ENCODE peak calls at places on chromosome 14, in seven cellular contexts. One of them, this sample, is unnamed.

GRCh38 chr14:99685061-99685995 is 1.2 kb downstream of the CYP46A1 start:
- DNase-seq in aorta: peak
- DNase-seq in GM12865: no peak
- DNase-seq in GM06990: no peak
- DNase-seq in testis: no peak
- DNase-seq in mesenchymal stem cell: no peak
- DNase-seq in WERI-Rb-1: peak
- DNase-seq in this sample: no peak

GRCh38 chr14:68088463-68088862 is 268.9 kb downstream of the RAD51B start:
- DNase-seq in aorta: no peak
- DNase-seq in GM12865: no peak
- DNase-seq in mesenchymal stem cell: no peak
- DNase-seq in testis: no peak
- DNase-seq in WERI-Rb-1: no peak
- DNase-seq in GM06990: no peak
- DNase-seq in this sample: peak

GRCh38 chr14:68363841-68364711 is 428.8 kb downstream of the ZFP36L1 start:
- DNase-seq in WERI-Rb-1: peak
- DNase-seq in GM06990: no peak
- DNase-seq in testis: no peak
- DNase-seq in aorta: peak
- DNase-seq in mesenchymal stem cell: peak
- DNase-seq in GM12865: no peak
- DNase-seq in this sample: peak

GRCh38 chr14:73253721-73254120 is 16.4 kb downstream of the PAPLN start:
- DNase-seq in aorta: peak
- DNase-seq in mesenchymal stem cell: no peak
- DNase-seq in GM06990: no peak
- DNase-seq in testis: no peak
- DNase-seq in GM12865: no peak
- DNase-seq in WERI-Rb-1: no peak
- DNase-seq in this sample: no peak

GRCh38 chr14:63656194-63656593 is 14.5 kb upstream of the WDR89 start:
- DNase-seq in aorta: no peak
- DNase-seq in GM12865: no peak
- DNase-seq in GM06990: no peak
- DNase-seq in mesenchymal stem cell: no peak
- DNase-seq in testis: no peak
- DNase-seq in WERI-Rb-1: no peak
- DNase-seq in this sample: no peak

GRCh38 chr14:60590907-60591510 is 58.3 kb downstream of the SIX1 start:
- DNase-seq in aorta: no peak
- DNase-seq in GM06990: no peak
- DNase-seq in testis: no peak
- DNase-seq in mesenchymal stem cell: no peak
- DNase-seq in GM12865: no peak
- DNase-seq in WERI-Rb-1: no peak
- DNase-seq in this sample: no peak

GRCh38 chr14:55339770-55340169 is 68.5 kb downstream of the FBXO34 start:
- DNase-seq in GM12865: peak
- DNase-seq in GM06990: no peak
- DNase-seq in WERI-Rb-1: no peak
- DNase-seq in mesenchymal stem cell: no peak
- DNase-seq in testis: no peak
- DNase-seq in aorta: no peak
- DNase-seq in this sample: no peak

GRCh38 chr14:39474416-39474911 is 42.2 kb upstream of the FBXO33 start:
- DNase-seq in mesenchymal stem cell: no peak
- DNase-seq in aorta: no peak
- DNase-seq in GM12865: peak
- DNase-seq in GM06990: peak
- DNase-seq in testis: no peak
- DNase-seq in WERI-Rb-1: no peak
- DNase-seq in this sample: no peak

GRCh38 chr14:104557766-104558165 is 21.8 kb upstream of the C14orf180 start:
- DNase-seq in WERI-Rb-1: peak
- DNase-seq in aorta: peak
- DNase-seq in mesenchymal stem cell: no peak
- DNase-seq in GM06990: no peak
- DNase-seq in testis: no peak
- DNase-seq in GM12865: no peak
- DNase-seq in this sample: no peak

GRCh38 chr14:24298892-24299254 is 707 bp downstream of the DHRS1 start:
- DNase-seq in GM06990: no peak
- DNase-seq in WERI-Rb-1: peak
- DNase-seq in aorta: no peak
- DNase-seq in GM12865: no peak
- DNase-seq in testis: no peak
- DNase-seq in mesenchymal stem cell: peak
- DNase-seq in this sample: no peak
- H3K4me3 ChIP-seq in GM06990: peak
- H3K4me3 ChIP-seq in WERI-Rb-1: peak
- H3K4me3 ChIP-seq in aorta: peak
- H3K4me3 ChIP-seq in GM12865: peak
- H3K4me3 ChIP-seq in testis: peak
- H3K4me3 ChIP-seq in mesenchymal stem cell: peak
- H3K4me3 ChIP-seq in this sample: peak

DNA sequence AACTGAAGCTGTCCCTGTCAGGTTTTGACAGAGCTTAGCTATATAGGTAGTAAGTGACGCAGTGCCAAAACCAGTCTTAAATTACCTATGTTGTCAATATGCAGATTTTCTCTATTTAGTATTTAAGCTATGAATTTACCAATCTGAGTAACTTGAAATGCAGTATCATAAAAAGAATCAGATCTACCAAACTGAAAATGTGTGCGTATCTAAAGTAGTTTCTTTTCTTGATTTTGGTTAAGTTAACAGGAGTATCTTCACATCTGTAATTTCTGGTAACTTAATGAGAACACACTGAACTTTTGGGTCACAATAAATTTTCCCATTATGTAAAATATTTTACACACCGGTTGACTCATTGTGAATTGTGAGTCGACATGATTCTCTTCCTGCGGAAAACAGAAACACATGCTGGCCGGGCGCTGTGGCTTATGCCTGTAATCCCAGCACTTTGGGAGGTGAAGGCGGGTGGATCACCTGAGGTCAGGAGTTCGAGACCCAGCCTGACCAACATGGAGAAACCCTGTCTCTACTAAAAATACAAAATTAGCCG is 45.1 kb downstream of the TRAF3 start:
- DNase-seq in aorta: no peak
- DNase-seq in WERI-Rb-1: no peak
- DNase-seq in GM06990: peak
- DNase-seq in mesenchymal stem cell: no peak
- DNase-seq in GM12865: peak
- DNase-seq in testis: no peak
- DNase-seq in this sample: no peak
- H3K4me3 ChIP-seq in aorta: no peak
- H3K4me3 ChIP-seq in WERI-Rb-1: no peak
- H3K4me3 ChIP-seq in GM06990: peak
- H3K4me3 ChIP-seq in mesenchymal stem cell: no peak
- H3K4me3 ChIP-seq in GM12865: peak
- H3K4me3 ChIP-seq in testis: no peak
- H3K4me3 ChIP-seq in this sample: no peak

GRCh38 chr14:76957224-76957881 is 71.2 kb downstream of the IRF2BPL start:
- DNase-seq in testis: no peak
- DNase-seq in aorta: no peak
- DNase-seq in mesenchymal stem cell: peak
- DNase-seq in GM12865: no peak
- DNase-seq in GM06990: no peak
- DNase-seq in WERI-Rb-1: no peak
- DNase-seq in this sample: no peak
- H3K4me3 ChIP-seq in testis: no peak
- H3K4me3 ChIP-seq in aorta: no peak
- H3K4me3 ChIP-seq in mesenchymal stem cell: no peak
- H3K4me3 ChIP-seq in GM12865: peak
- H3K4me3 ChIP-seq in GM06990: peak
- H3K4me3 ChIP-seq in WERI-Rb-1: no peak
- H3K4me3 ChIP-seq in this sample: no peak

GRCh38 chr14:74855021-74855420 is 20.9 kb downstream of the PROX2 start:
- DNase-seq in aorta: no peak
- DNase-seq in testis: no peak
- DNase-seq in GM06990: no peak
- DNase-seq in WERI-Rb-1: no peak
- DNase-seq in GM12865: no peak
- DNase-seq in mesenchymal stem cell: no peak
- DNase-seq in this sample: no peak

GRCh38 chr14:74853581-74853980 is 22.4 kb downstream of the PROX2 start:
- DNase-seq in mesenchymal stem cell: no peak
- DNase-seq in aorta: no peak
- DNase-seq in WERI-Rb-1: no peak
- DNase-seq in GM06990: no peak
- DNase-seq in GM12865: no peak
- DNase-seq in testis: no peak
- DNase-seq in this sample: no peak

GRCh38 chr14:74856366-74856765 is 19.6 kb downstream of the PROX2 start:
- DNase-seq in WERI-Rb-1: no peak
- DNase-seq in testis: no peak
- DNase-seq in mesenchymal stem cell: no peak
- DNase-seq in GM12865: no peak
- DNase-seq in aorta: no peak
- DNase-seq in GM06990: no peak
- DNase-seq in this sample: no peak

GRCh38 chr14:74855945-74856344 is 20.0 kb downstream of the PROX2 start:
- DNase-seq in GM06990: no peak
- DNase-seq in WERI-Rb-1: no peak
- DNase-seq in mesenchymal stem cell: no peak
- DNase-seq in GM12865: no peak
- DNase-seq in aorta: no peak
- DNase-seq in testis: no peak
- DNase-seq in this sample: no peak

DNA sequence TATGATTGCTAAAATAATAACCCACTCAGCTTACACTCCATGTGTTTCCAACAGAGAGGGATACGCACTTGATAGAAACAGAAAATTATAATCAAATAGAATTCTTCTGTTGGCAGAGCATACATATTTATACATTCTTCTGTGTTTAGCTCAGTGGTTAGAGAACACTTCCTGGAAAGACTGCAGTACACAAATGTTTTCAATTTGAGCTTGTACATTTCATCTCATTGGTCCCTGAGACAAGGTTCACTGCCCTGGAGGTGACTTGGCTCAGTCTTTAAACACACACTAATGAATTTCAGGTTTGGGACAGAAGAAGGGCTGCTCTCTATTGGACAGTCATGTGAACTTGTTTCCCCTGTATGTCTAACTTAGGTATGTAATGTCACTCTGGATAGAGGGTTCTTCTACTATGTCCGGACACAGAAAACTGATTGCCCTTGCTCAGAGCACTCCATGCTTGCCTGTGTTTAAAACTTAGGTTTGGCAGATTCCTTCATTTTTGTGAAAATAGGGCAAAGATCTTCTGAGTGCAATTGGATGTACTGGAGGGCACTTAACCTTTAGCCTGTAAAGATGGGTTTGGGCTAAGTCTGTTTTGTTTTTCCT is 22.9 kb downstream of the PROX2 start:
- DNase-seq in mesenchymal stem cell: peak
- DNase-seq in WERI-Rb-1: no peak
- DNase-seq in testis: no peak
- DNase-seq in GM06990: no peak
- DNase-seq in GM12865: no peak
- DNase-seq in aorta: no peak
- DNase-seq in this sample: no peak
- H3K4me3 ChIP-seq in mesenchymal stem cell: peak
- H3K4me3 ChIP-seq in WERI-Rb-1: no peak
- H3K4me3 ChIP-seq in testis: no peak
- H3K4me3 ChIP-seq in GM06990: no peak
- H3K4me3 ChIP-seq in GM12865: no peak
- H3K4me3 ChIP-seq in aorta: no peak
- H3K4me3 ChIP-seq in this sample: no peak

GRCh38 chr14:59481407-59482119 is 2.6 kb downstream of the L3HYPDH start:
- DNase-seq in WERI-Rb-1: no peak
- DNase-seq in aorta: no peak
- DNase-seq in GM06990: no peak
- DNase-seq in testis: no peak
- DNase-seq in mesenchymal stem cell: peak
- DNase-seq in GM12865: no peak
- DNase-seq in this sample: peak
- H3K4me3 ChIP-seq in WERI-Rb-1: no peak
- H3K4me3 ChIP-seq in aorta: no peak
- H3K4me3 ChIP-seq in GM06990: peak
- H3K4me3 ChIP-seq in testis: no peak
- H3K4me3 ChIP-seq in mesenchymal stem cell: peak
- H3K4me3 ChIP-seq in GM12865: peak
- H3K4me3 ChIP-seq in this sample: no peak

DNA sequence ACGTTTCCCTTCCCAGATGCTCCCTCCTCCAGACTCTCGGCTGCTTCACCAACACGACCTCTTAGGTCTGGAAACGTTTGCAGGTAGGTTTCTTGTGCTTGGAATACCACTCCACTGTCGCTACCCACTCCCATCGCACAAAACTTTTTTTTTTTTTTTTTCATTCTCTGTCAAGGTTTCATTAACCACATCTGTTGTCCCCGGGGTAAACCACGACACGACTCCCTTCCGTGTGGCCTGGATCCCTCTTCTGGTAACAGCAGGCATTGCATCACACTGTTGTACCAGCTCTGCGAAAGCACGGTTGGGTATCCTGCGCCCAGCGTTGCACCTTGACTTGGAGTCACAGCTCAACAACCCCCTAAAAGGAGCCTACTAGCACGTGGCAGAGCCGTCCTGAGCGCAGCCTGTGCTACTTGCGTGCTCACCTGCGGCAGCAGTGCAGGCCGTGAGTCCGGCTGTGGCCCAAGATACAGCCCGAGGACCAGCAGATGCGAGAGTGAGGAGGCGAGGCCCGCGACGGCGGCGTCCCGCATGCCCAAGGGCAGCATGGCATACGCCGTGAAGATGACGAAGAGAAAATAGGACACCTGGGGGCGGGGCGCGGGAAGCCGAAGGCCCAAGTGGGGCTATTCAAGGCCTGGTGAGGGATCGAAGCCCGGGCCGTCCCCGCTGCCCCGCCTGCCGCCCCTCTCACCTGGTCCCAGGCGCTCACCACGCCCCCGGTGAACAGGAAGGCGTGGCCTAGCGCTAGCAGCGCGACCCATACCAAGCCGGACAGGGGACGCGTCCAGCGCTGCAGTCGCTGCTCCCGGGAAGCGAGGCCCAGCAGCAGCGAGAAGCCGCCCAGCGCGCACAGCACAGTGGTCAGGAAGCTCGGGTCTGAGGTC is 2.5 kb downstream of the ADCY4 start:
- DNase-seq in aorta: peak
- DNase-seq in WERI-Rb-1: peak
- DNase-seq in testis: peak
- DNase-seq in GM12865: peak
- DNase-seq in mesenchymal stem cell: peak
- DNase-seq in GM06990: peak
- DNase-seq in this sample: peak
- H3K4me3 ChIP-seq in aorta: no peak
- H3K4me3 ChIP-seq in WERI-Rb-1: no peak
- H3K4me3 ChIP-seq in testis: no peak
- H3K4me3 ChIP-seq in GM12865: peak
- H3K4me3 ChIP-seq in mesenchymal stem cell: peak
- H3K4me3 ChIP-seq in GM06990: peak
- H3K4me3 ChIP-seq in this sample: peak

GRCh38 chr14:66642264-66642663 is 134.3 kb downstream of the GPHN start:
- DNase-seq in GM06990: no peak
- DNase-seq in aorta: no peak
- DNase-seq in testis: no peak
- DNase-seq in WERI-Rb-1: no peak
- DNase-seq in GM12865: no peak
- DNase-seq in mesenchymal stem cell: no peak
- DNase-seq in this sample: no peak
- H3K4me3 ChIP-seq in GM06990: no peak
- H3K4me3 ChIP-seq in aorta: no peak
- H3K4me3 ChIP-seq in testis: no peak
- H3K4me3 ChIP-seq in WERI-Rb-1: no peak
- H3K4me3 ChIP-seq in GM12865: no peak
- H3K4me3 ChIP-seq in mesenchymal stem cell: no peak
- H3K4me3 ChIP-seq in this sample: no peak